ENCODE peak calls at places on chromosomes 5 and 9, in seven cellular contexts. One of them, this sample, is unnamed.

GRCh38 chr5:124261133-124261532 is 485.3 kb downstream of the ZNF608 start:
- DNase-seq in ELF-1: no peak
- DNase-seq in right lobe of liver: no peak
- DNase-seq in skeletal muscle cell: no peak
- DNase-seq in neural progenitor cell: peak; percentile 20
- DNase-seq in LHCN-M2: no peak
- DNase-seq in GM20000: no peak
- DNase-seq in this sample: no peak

GRCh38 chr5:19975795-19976194 is 12.2 kb downstream of the CDH18 start:
- DNase-seq in ELF-1: no peak
- DNase-seq in right lobe of liver: no peak
- DNase-seq in skeletal muscle cell: no peak
- DNase-seq in neural progenitor cell: no peak
- DNase-seq in LHCN-M2: no peak
- DNase-seq in GM20000: no peak
- DNase-seq in this sample: no peak

GRCh38 chr5:62330302-62330701 is 24.3 kb downstream of the KIF2A start:
- DNase-seq in ELF-1: no peak
- DNase-seq in right lobe of liver: no peak
- DNase-seq in skeletal muscle cell: no peak
- DNase-seq in neural progenitor cell: no peak
- DNase-seq in LHCN-M2: no peak
- DNase-seq in GM20000: no peak
- DNase-seq in this sample: no peak

GRCh38 chr5:9545959-9546851 is at the start of gene SEMA5A:
- DNase-seq in ELF-1: peak; percentile 48
- DNase-seq in right lobe of liver: peak; percentile 86
- DNase-seq in skeletal muscle cell: no peak
- DNase-seq in neural progenitor cell: peak; percentile 90
- DNase-seq in LHCN-M2: peak; percentile 45
- DNase-seq in GM20000: peak; percentile 60
- DNase-seq in this sample: peak; percentile 61

GRCh38 chr9:134742822-134743221 is 101.2 kb downstream of the COL5A1 start:
- DNase-seq in ELF-1: peak; percentile 37
- DNase-seq in right lobe of liver: no peak
- DNase-seq in skeletal muscle cell: no peak
- DNase-seq in neural progenitor cell: no peak
- DNase-seq in LHCN-M2: no peak
- DNase-seq in GM20000: no peak
- DNase-seq in this sample: no peak

GRCh38 chr9:78239506-78239905 is 3.6 kb downstream of the CEP78 start:
- DNase-seq in ELF-1: peak; percentile 44
- DNase-seq in right lobe of liver: no peak
- DNase-seq in skeletal muscle cell: no peak
- DNase-seq in neural progenitor cell: peak; percentile 40
- DNase-seq in LHCN-M2: no peak
- DNase-seq in GM20000: no peak
- DNase-seq in this sample: no peak

GRCh38 chr5:88979244-88979643 is 96.3 kb upstream of the MEF2C start:
- DNase-seq in ELF-1: no peak
- DNase-seq in right lobe of liver: no peak
- DNase-seq in skeletal muscle cell: peak; percentile 29
- DNase-seq in neural progenitor cell: no peak
- DNase-seq in LHCN-M2: peak; percentile 28
- DNase-seq in GM20000: no peak
- DNase-seq in this sample: no peak

GRCh38 chr9:104798209-104798995 is 34.5 kb downstream of the NIPSNAP3B start:
- DNase-seq in ELF-1: no peak
- DNase-seq in right lobe of liver: no peak
- DNase-seq in skeletal muscle cell: no peak
- DNase-seq in neural progenitor cell: no peak
- DNase-seq in LHCN-M2: no peak
- DNase-seq in GM20000: no peak
- DNase-seq in this sample: no peak

GRCh38 chr9:71965403-71965802 is 54.0 kb downstream of the C9orf85 start:
- DNase-seq in ELF-1: no peak
- DNase-seq in right lobe of liver: no peak
- DNase-seq in skeletal muscle cell: no peak
- DNase-seq in neural progenitor cell: no peak
- DNase-seq in LHCN-M2: no peak
- DNase-seq in GM20000: no peak
- DNase-seq in this sample: no peak

GRCh38 chr5:157651011-157651611 is 1.1 kb downstream of the SOX30 start:
- DNase-seq in ELF-1: no peak
- DNase-seq in right lobe of liver: no peak
- DNase-seq in skeletal muscle cell: no peak
- DNase-seq in neural progenitor cell: no peak
- DNase-seq in LHCN-M2: no peak
- DNase-seq in GM20000: no peak
- DNase-seq in this sample: no peak

GRCh38 chr5:135423158-135423925 is 23.8 kb downstream of the DCANP1 start:
- DNase-seq in ELF-1: no peak
- DNase-seq in right lobe of liver: no peak
- DNase-seq in skeletal muscle cell: no peak
- DNase-seq in neural progenitor cell: no peak
- DNase-seq in LHCN-M2: no peak
- DNase-seq in GM20000: no peak
- DNase-seq in this sample: no peak

GRCh38 chr9:12817702-12818101 is 42.9 kb downstream of the LURAP1L start:
- DNase-seq in ELF-1: peak; percentile 2
- DNase-seq in right lobe of liver: peak; percentile 93
- DNase-seq in skeletal muscle cell: peak; percentile 31
- DNase-seq in neural progenitor cell: no peak
- DNase-seq in LHCN-M2: no peak
- DNase-seq in GM20000: no peak
- DNase-seq in this sample: no peak

GRCh38 chr9:24044576-24044975 is 218.5 kb upstream of the ELAVL2 start:
- DNase-seq in ELF-1: no peak
- DNase-seq in right lobe of liver: no peak
- DNase-seq in skeletal muscle cell: no peak
- DNase-seq in neural progenitor cell: no peak
- DNase-seq in LHCN-M2: no peak
- DNase-seq in GM20000: no peak
- DNase-seq in this sample: no peak

GRCh38 chr5:123875444-123876264 is 363.7 kb downstream of the CSNK1G3 start:
- DNase-seq in ELF-1: peak; percentile 75
- DNase-seq in right lobe of liver: no peak
- DNase-seq in skeletal muscle cell: no peak
- DNase-seq in neural progenitor cell: peak; percentile 86
- DNase-seq in LHCN-M2: peak; percentile 20
- DNase-seq in GM20000: no peak
- DNase-seq in this sample: no peak

GRCh38 chr5:36444582-36444999 is 142.9 kb upstream of the RANBP3L start:
- DNase-seq in ELF-1: no peak
- DNase-seq in right lobe of liver: no peak
- DNase-seq in skeletal muscle cell: no peak
- DNase-seq in neural progenitor cell: no peak
- DNase-seq in LHCN-M2: peak; percentile 47
- DNase-seq in GM20000: no peak
- DNase-seq in this sample: no peak

GRCh38 chr9:108270041-108270440 is 585.7 kb downstream of the ACTL7B start:
- DNase-seq in ELF-1: no peak
- DNase-seq in right lobe of liver: no peak
- DNase-seq in skeletal muscle cell: no peak
- DNase-seq in neural progenitor cell: no peak
- DNase-seq in LHCN-M2: no peak
- DNase-seq in GM20000: no peak
- DNase-seq in this sample: peak; percentile 6

GRCh38 chr9:70902171-70902570 is 219.2 kb downstream of the TRPM3 start:
- DNase-seq in ELF-1: no peak
- DNase-seq in right lobe of liver: no peak
- DNase-seq in skeletal muscle cell: no peak
- DNase-seq in neural progenitor cell: no peak
- DNase-seq in LHCN-M2: peak; percentile 54
- DNase-seq in GM20000: no peak
- DNase-seq in this sample: no peak

GRCh38 chr9:124242331-124243194 is 15.2 kb upstream of the NEK6 start:
- DNase-seq in ELF-1: peak; percentile 75
- DNase-seq in right lobe of liver: no peak
- DNase-seq in skeletal muscle cell: peak; percentile 79
- DNase-seq in neural progenitor cell: peak; percentile 85
- DNase-seq in LHCN-M2: peak; percentile 45
- DNase-seq in GM20000: no peak
- DNase-seq in this sample: no peak

GRCh38 chr5:113034182-113034773 is 57.7 kb downstream of the DCP2 start:
- DNase-seq in ELF-1: no peak
- DNase-seq in right lobe of liver: no peak
- DNase-seq in skeletal muscle cell: no peak
- DNase-seq in neural progenitor cell: peak; percentile 61
- DNase-seq in LHCN-M2: peak; percentile 91
- DNase-seq in GM20000: no peak
- DNase-seq in this sample: peak; percentile 92

GRCh38 chr9:136004712-136005111 is 43.5 kb upstream of the UBAC1 start:
- DNase-seq in ELF-1: peak; percentile 71
- DNase-seq in right lobe of liver: no peak
- DNase-seq in skeletal muscle cell: no peak
- DNase-seq in neural progenitor cell: peak; percentile 95
- DNase-seq in LHCN-M2: no peak
- DNase-seq in GM20000: no peak
- DNase-seq in this sample: no peak

GRCh38 chr9:19931066-19931465 is 142.2 kb upstream of the SLC24A2 start:
- DNase-seq in ELF-1: no peak
- DNase-seq in right lobe of liver: no peak
- DNase-seq in skeletal muscle cell: no peak
- DNase-seq in neural progenitor cell: no peak
- DNase-seq in LHCN-M2: no peak
- DNase-seq in GM20000: no peak
- DNase-seq in this sample: no peak

GRCh38 chr5:148826082-148826971 is at the start of gene ADRB2:
- DNase-seq in ELF-1: peak; percentile 95
- DNase-seq in right lobe of liver: peak; percentile 99
- DNase-seq in skeletal muscle cell: peak; percentile 51
- DNase-seq in neural progenitor cell: peak; percentile 96
- DNase-seq in LHCN-M2: peak; percentile 90
- DNase-seq in GM20000: peak; percentile 86
- DNase-seq in this sample: peak; percentile 92

GRCh38 chr9:34629492-34629809 is 585 bp upstream of the ARID3C start:
- DNase-seq in ELF-1: no peak
- DNase-seq in right lobe of liver: no peak
- DNase-seq in skeletal muscle cell: no peak
- DNase-seq in neural progenitor cell: no peak
- DNase-seq in LHCN-M2: no peak
- DNase-seq in GM20000: no peak
- DNase-seq in this sample: no peak

GRCh38 chr9:131668439-131669233 is 71.2 kb downstream of the RAPGEF1 start:
- DNase-seq in ELF-1: no peak
- DNase-seq in right lobe of liver: no peak
- DNase-seq in skeletal muscle cell: no peak
- DNase-seq in neural progenitor cell: no peak
- DNase-seq in LHCN-M2: peak; percentile 84
- DNase-seq in GM20000: peak; percentile 73
- DNase-seq in this sample: peak; percentile 70

GRCh38 chr9:123283048-123283408 is 14.6 kb upstream of the STRBP start:
- DNase-seq in ELF-1: no peak
- DNase-seq in right lobe of liver: no peak
- DNase-seq in skeletal muscle cell: no peak
- DNase-seq in neural progenitor cell: no peak
- DNase-seq in LHCN-M2: no peak
- DNase-seq in GM20000: no peak
- DNase-seq in this sample: no peak

GRCh38 chr5:133679534-133679933 is 67.2 kb upstream of the FSTL4 start:
- DNase-seq in ELF-1: no peak
- DNase-seq in right lobe of liver: no peak
- DNase-seq in skeletal muscle cell: no peak
- DNase-seq in neural progenitor cell: no peak
- DNase-seq in LHCN-M2: no peak
- DNase-seq in GM20000: no peak
- DNase-seq in this sample: no peak

GRCh38 chr5:31983851-31984250 is 190.3 kb downstream of the GOLPH3 start:
- DNase-seq in ELF-1: no peak
- DNase-seq in right lobe of liver: no peak
- DNase-seq in skeletal muscle cell: peak; percentile 47
- DNase-seq in neural progenitor cell: no peak
- DNase-seq in LHCN-M2: peak; percentile 47
- DNase-seq in GM20000: no peak
- DNase-seq in this sample: peak; percentile 20

GRCh38 chr5:83917261-83917908 is 196.7 kb upstream of the HAPLN1 start:
- DNase-seq in ELF-1: no peak
- DNase-seq in right lobe of liver: no peak
- DNase-seq in skeletal muscle cell: no peak
- DNase-seq in neural progenitor cell: no peak
- DNase-seq in LHCN-M2: no peak
- DNase-seq in GM20000: no peak
- DNase-seq in this sample: no peak

GRCh38 chr5:172834570-172835245 is 657 bp downstream of the ERGIC1 start:
- DNase-seq in ELF-1: peak; percentile 73
- DNase-seq in right lobe of liver: peak; percentile 62
- DNase-seq in skeletal muscle cell: no peak
- DNase-seq in neural progenitor cell: peak; percentile 62
- DNase-seq in LHCN-M2: no peak
- DNase-seq in GM20000: peak; percentile 57
- DNase-seq in this sample: peak; percentile 22

GRCh38 chr5:150641006-150641570 is 628 bp downstream of the SYNPO start:
- DNase-seq in ELF-1: peak; percentile 49
- DNase-seq in right lobe of liver: peak; percentile 75
- DNase-seq in skeletal muscle cell: peak; percentile 50
- DNase-seq in neural progenitor cell: peak; percentile 0
- DNase-seq in LHCN-M2: peak; percentile 44
- DNase-seq in GM20000: no peak
- DNase-seq in this sample: peak; percentile 24

GRCh38 chr5:79273341-79273740 is 37.4 kb downstream of the JMY start:
- DNase-seq in ELF-1: no peak
- DNase-seq in right lobe of liver: no peak
- DNase-seq in skeletal muscle cell: no peak
- DNase-seq in neural progenitor cell: no peak
- DNase-seq in LHCN-M2: no peak
- DNase-seq in GM20000: no peak
- DNase-seq in this sample: no peak

GRCh38 chr9:130327781-130328348 is 62.3 kb downstream of the HMCN2 start:
- DNase-seq in ELF-1: peak; percentile 59
- DNase-seq in right lobe of liver: peak; percentile 52
- DNase-seq in skeletal muscle cell: peak; percentile 60
- DNase-seq in neural progenitor cell: no peak
- DNase-seq in LHCN-M2: peak; percentile 29
- DNase-seq in GM20000: no peak
- DNase-seq in this sample: no peak

GRCh38 chr9:130927995-130928900 is 10.8 kb downstream of the FIBCD1 start:
- DNase-seq in ELF-1: no peak
- DNase-seq in right lobe of liver: no peak
- DNase-seq in skeletal muscle cell: no peak
- DNase-seq in neural progenitor cell: no peak
- DNase-seq in LHCN-M2: peak; percentile 49
- DNase-seq in GM20000: peak; percentile 80
- DNase-seq in this sample: peak; percentile 29

GRCh38 chr9:130333041-130334040 is 67.8 kb downstream of the HMCN2 start:
- DNase-seq in ELF-1: no peak
- DNase-seq in right lobe of liver: no peak
- DNase-seq in skeletal muscle cell: no peak
- DNase-seq in neural progenitor cell: no peak
- DNase-seq in LHCN-M2: no peak
- DNase-seq in GM20000: no peak
- DNase-seq in this sample: no peak

This sample was measured in HFFc6.